ENCODE peak calls at places on chromosomes 1 and 21, in six cellular contexts. Y is cardiac fibroblast, P is LNCaP clone FGC, S is fibroblast of villous mesenchyme, H is coronary artery, A is ascending aorta. O is an unnamed sample.
A peak's percentile ranks its signal among the peaks of the same experiment; 100 is the strongest.

GRCh38 chr1:156510709-156511108 is 10.1 kb upstream of the MEF2D start:
- DNase-seq in P (peak; percentile 56), H (peak; percentile 97), Y (peak; percentile 91), A (no peak), S (peak; percentile 71), O (no peak)

GRCh38 chr1:229344139-229344538 is 1.3 kb upstream of the CCSAP start:
- DNase-seq in S (no peak), H (no peak), A (no peak), P (no peak), Y (no peak), O (peak; percentile 22)

GRCh38 chr1:225426395-225427248 is 1.2 kb downstream of the LBR start:
- DNase-seq in H (no peak), Y (peak; percentile 35), A (no peak), P (no peak), S (peak; percentile 42), O (peak; percentile 54)

GRCh38 chr1:8569242-8569641 is 248.2 kb downstream of the RERE start:
- DNase-seq in S (no peak), P (no peak), H (no peak), A (no peak), Y (no peak), O (no peak)

GRCh38 chr1:189429610-189430009 is 1048.1 kb downstream of the BRINP3 start:
- DNase-seq in S (peak; percentile 2), Y (peak; percentile 61), P (peak; percentile 32), H (no peak), A (no peak), O (no peak)

GRCh38 chr21:40511976-40512375 is 335.0 kb downstream of the DSCAM start:
- DNase-seq in A (no peak), Y (no peak), S (no peak), H (no peak), P (no peak), O (no peak)

GRCh38 chr1:44970317-44970716 is 16.1 kb downstream of the EIF2B3 start:
- DNase-seq in A (no peak), S (peak; percentile 90), Y (peak; percentile 55), P (no peak), H (no peak), O (no peak)

GRCh38 chr1:109622103-109622892 is 2.7 kb downstream of the AMPD2 start:
- DNase-seq in A (no peak), S (no peak), Y (no peak), P (no peak), H (no peak), O (no peak)

GRCh38 chr1:241598234-241598633 is 41.9 kb downstream of the CHML start:
- DNase-seq in A (no peak), H (no peak), S (no peak), Y (no peak), P (no peak), O (no peak)

GRCh38 chr21:23016617-23017016 is 2018.4 kb downstream of the NCAM2 start:
- DNase-seq in P (peak; percentile 11), Y (no peak), H (no peak), S (no peak), A (no peak), O (no peak)

GRCh38 chr21:41673596-41674335 is 93.1 kb downstream of the RIPK4 start:
- DNase-seq in H (no peak), P (no peak), A (no peak), Y (no peak), S (no peak), O (no peak)

DNA sequence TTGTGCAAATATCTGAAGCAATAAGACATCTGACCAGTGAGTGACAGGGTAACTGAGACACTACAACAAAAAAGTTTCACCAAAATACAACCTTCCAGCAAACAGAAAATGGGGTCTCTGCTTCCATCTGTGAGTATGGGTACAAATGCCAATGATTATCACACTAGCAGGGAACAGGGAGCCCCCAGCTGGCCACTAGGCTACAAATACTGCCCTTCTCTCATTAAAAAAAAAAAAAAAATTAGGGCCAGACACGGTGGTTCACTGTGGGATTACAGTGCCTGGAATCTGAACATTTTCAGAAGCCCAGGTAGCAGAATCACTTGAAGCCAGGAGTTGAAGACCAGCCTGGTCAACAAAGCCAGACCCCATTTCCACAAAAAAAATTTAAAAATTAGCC is 48.4 kb upstream of the EDARADD start:
- DNase-seq in P (no peak), A (no peak), H (no peak), Y (no peak), S (peak; percentile 6), O (peak; percentile 20)
- TF ChIP-seq CTCF in P (peak; percentile 27), A (no peak), H (no peak), Y (peak; percentile 1), S (peak; percentile 29), O (no peak)

DNA sequence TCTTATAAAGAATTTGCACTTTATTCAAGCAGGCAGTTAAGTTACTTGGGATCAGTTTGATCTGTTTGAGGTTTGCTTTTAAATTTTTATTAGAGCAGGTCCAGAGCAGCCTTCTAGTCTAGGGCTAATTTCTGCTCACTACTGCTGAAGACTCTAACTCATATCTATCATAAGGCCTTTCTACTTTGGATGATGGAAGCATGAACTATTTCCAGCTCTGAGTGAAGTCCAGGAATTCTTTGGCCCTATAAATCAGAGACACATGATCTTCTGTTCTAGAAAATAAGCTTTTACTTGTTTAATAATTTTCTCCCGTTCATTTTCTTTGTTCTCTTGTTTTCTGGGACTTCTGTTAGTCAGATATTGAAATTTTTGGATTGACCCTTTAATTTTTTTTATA is 14.7 kb downstream of the NIBAN1 start:
- DNase-seq in S (no peak), Y (no peak), A (no peak), H (no peak), P (no peak), O (no peak)
- TF ChIP-seq CTCF in S (no peak), Y (no peak), A (no peak), H (no peak), P (no peak), O (no peak)

GRCh38 chr1:54125671-54126070 is 27.1 kb downstream of the CDCP2 start:
- DNase-seq in P (peak; percentile 14), Y (peak; percentile 40), H (no peak), A (no peak), S (peak; percentile 28), O (no peak)
- TF ChIP-seq CTCF in P (peak; percentile 32), Y (peak; percentile 18), H (no peak), A (no peak), S (peak; percentile 44), O (no peak)

GRCh38 chr21:35075546-35075945 is 26.4 kb upstream of the RUNX1 start:
- DNase-seq in P (peak; percentile 17), Y (peak; percentile 54), H (no peak), A (no peak), S (peak; percentile 88), O (no peak)

GRCh38 chr21:35072960-35073359 is 23.9 kb upstream of the RUNX1 start:
- DNase-seq in Y (no peak), P (no peak), H (no peak), A (no peak), S (peak; percentile 81), O (no peak)

GRCh38 chr21:35072557-35072956 is 23.5 kb upstream of the RUNX1 start:
- DNase-seq in Y (no peak), P (no peak), H (no peak), A (no peak), S (no peak), O (no peak)

GRCh38 chr21:35070436-35070835 is 21.3 kb upstream of the RUNX1 start:
- DNase-seq in H (no peak), P (no peak), S (no peak), Y (no peak), A (no peak), O (no peak)

DNA sequence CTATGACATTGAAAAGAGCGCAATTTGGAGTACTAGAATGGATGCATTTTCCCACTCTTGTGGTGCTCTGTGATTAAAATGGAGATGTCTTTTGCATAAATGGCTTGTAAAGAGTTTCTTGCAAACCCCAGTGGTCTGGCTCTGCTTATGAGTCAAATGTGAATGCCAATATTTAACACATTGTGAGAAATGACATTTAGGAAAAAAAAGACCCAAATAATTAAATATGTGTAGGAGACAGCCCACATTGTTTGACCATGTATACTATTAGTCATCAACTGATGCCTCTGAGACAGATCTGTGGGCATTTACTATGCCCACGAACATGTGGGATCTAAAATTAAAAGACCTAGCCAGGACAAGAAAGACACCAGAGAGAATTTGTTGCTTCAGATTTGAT is 22.2 kb upstream of the RUNX1 start:
- DNase-seq in P (no peak), A (no peak), H (no peak), Y (no peak), S (no peak), O (no peak)
- TF ChIP-seq CTCF in P (no peak), A (no peak), H (no peak), Y (no peak), S (no peak), O (no peak)

GRCh38 chr1:29343908-29344307 is 107.6 kb downstream of the PTPRU start:
- DNase-seq in S (no peak), Y (no peak), H (no peak), P (no peak), A (no peak), O (no peak)

GRCh38 chr1:29344336-29344735 is 108.0 kb downstream of the PTPRU start:
- DNase-seq in H (no peak), S (no peak), A (no peak), Y (no peak), P (no peak), O (no peak)

GRCh38 chr1:29342351-29342750 is 106.0 kb downstream of the PTPRU start:
- DNase-seq in P (no peak), A (no peak), H (no peak), S (no peak), Y (no peak), O (no peak)

GRCh38 chr1:29343476-29343875 is 107.2 kb downstream of the PTPRU start:
- DNase-seq in P (no peak), A (no peak), H (no peak), S (no peak), Y (no peak), O (no peak)

DNA sequence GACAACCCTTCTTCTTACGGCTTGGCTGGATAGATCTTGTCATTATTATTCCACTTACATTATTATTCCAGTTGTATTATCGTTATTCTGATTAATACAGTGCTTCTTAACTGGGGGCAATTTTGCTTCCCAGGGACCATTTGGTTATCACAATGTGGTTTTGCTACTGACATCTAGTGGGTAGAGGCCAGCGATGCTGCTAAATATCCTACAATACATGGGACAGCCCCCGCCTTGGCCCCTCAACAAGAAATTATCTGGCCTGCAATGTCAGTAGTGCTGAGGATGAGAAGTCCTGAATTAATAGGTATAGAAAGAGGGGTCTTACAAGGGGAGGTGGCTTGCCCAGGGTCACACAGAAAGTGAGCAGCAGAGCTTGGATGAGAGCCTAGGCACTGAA is 105.6 kb downstream of the PTPRU start:
- DNase-seq in Y (peak; percentile 8), S (no peak), H (no peak), A (no peak), P (no peak), O (no peak)
- TF ChIP-seq CTCF in Y (no peak), S (peak; percentile 21), H (no peak), A (no peak), P (peak; percentile 19), O (no peak)

GRCh38 chr1:209384710-209385550 is 198.6 kb upstream of the CAMK1G start:
- DNase-seq in P (no peak), Y (no peak), S (no peak), H (no peak), A (no peak), O (no peak)
- TF ChIP-seq CTCF in P (no peak), Y (no peak), S (no peak), H (no peak), A (no peak), O (no peak)

GRCh38 chr1:96596226-96596625 is 125.4 kb upstream of the PTBP2 start:
- DNase-seq in Y (peak; percentile 31), P (no peak), A (no peak), S (peak; percentile 31), H (no peak), O (peak; percentile 35)
- TF ChIP-seq CTCF in Y (peak; percentile 72), P (peak; percentile 42), A (no peak), S (peak; percentile 73), H (no peak), O (peak; percentile 60)

GRCh38 chr1:25579947-25580309 is 36.5 kb downstream of the LDLRAP1 start:
- DNase-seq in P (no peak), A (no peak), H (no peak), S (no peak), Y (no peak), O (no peak)
- TF ChIP-seq CTCF in P (no peak), A (no peak), H (no peak), S (no peak), Y (no peak), O (no peak)